ENCODE peak calls at places on chromosomes 13 and 19, in eight cellular contexts. One of them, this sample, is unnamed.

GRCh38 chr13:62243146-62243545 is 827.5 kb upstream of the PCDH20 start:
- DNase-seq in ovary: no peak
- DNase-seq in endodermal cell: no peak
- DNase-seq in nephron progenitor cell: no peak
- DNase-seq in HFF-Myc: no peak
- DNase-seq in neural crest cell: no peak
- DNase-seq in colonic mucosa: no peak
- DNase-seq in tibial artery: no peak
- DNase-seq in this sample: no peak

GRCh38 chr13:104014803-104015645 is 948.8 kb upstream of the SLC10A2 start:
- DNase-seq in endodermal cell: no peak
- DNase-seq in nephron progenitor cell: no peak
- DNase-seq in tibial artery: no peak
- DNase-seq in neural crest cell: no peak
- DNase-seq in ovary: no peak
- DNase-seq in colonic mucosa: no peak
- DNase-seq in HFF-Myc: no peak
- DNase-seq in this sample: no peak

GRCh38 chr13:76129305-76130040 is 493.3 kb downstream of the LMO7 start:
- DNase-seq in tibial artery: no peak
- DNase-seq in nephron progenitor cell: no peak
- DNase-seq in endodermal cell: no peak
- DNase-seq in HFF-Myc: no peak
- DNase-seq in ovary: no peak
- DNase-seq in neural crest cell: no peak
- DNase-seq in colonic mucosa: no peak
- DNase-seq in this sample: no peak

GRCh38 chr13:27504541-27504940 is 54.2 kb upstream of the MTIF3 start:
- DNase-seq in colonic mucosa: no peak
- DNase-seq in nephron progenitor cell: no peak
- DNase-seq in tibial artery: no peak
- DNase-seq in ovary: no peak
- DNase-seq in HFF-Myc: no peak
- DNase-seq in neural crest cell: no peak
- DNase-seq in endodermal cell: no peak
- DNase-seq in this sample: peak; percentile 22

GRCh38 chr19:6997679-6998445 is 23.4 kb downstream of the MBD3L2B start:
- DNase-seq in endodermal cell: no peak
- DNase-seq in ovary: no peak
- DNase-seq in colonic mucosa: no peak
- DNase-seq in HFF-Myc: no peak
- DNase-seq in neural crest cell: no peak
- DNase-seq in nephron progenitor cell: no peak
- DNase-seq in tibial artery: no peak
- DNase-seq in this sample: no peak

GRCh38 chr13:50075619-50076097 is 60.4 kb downstream of the KCNRG start:
- DNase-seq in nephron progenitor cell: no peak
- DNase-seq in colonic mucosa: no peak
- DNase-seq in ovary: no peak
- DNase-seq in tibial artery: no peak
- DNase-seq in neural crest cell: no peak
- DNase-seq in endodermal cell: no peak
- DNase-seq in HFF-Myc: no peak
- DNase-seq in this sample: no peak

GRCh38 chr13:84802073-84802472 is 919.8 kb upstream of the SLITRK1 start:
- DNase-seq in tibial artery: no peak
- DNase-seq in neural crest cell: no peak
- DNase-seq in HFF-Myc: no peak
- DNase-seq in colonic mucosa: no peak
- DNase-seq in endodermal cell: no peak
- DNase-seq in nephron progenitor cell: no peak
- DNase-seq in ovary: no peak
- DNase-seq in this sample: no peak

GRCh38 chr13:50400930-50401553 is 385.8 kb downstream of the KCNRG start:
- DNase-seq in neural crest cell: no peak
- DNase-seq in ovary: no peak
- DNase-seq in endodermal cell: no peak
- DNase-seq in tibial artery: no peak
- DNase-seq in HFF-Myc: peak; percentile 69
- DNase-seq in nephron progenitor cell: no peak
- DNase-seq in colonic mucosa: no peak
- DNase-seq in this sample: no peak

GRCh38 chr13:42547615-42548014 is 26.3 kb upstream of the TNFSF11 start:
- DNase-seq in nephron progenitor cell: no peak
- DNase-seq in ovary: no peak
- DNase-seq in colonic mucosa: no peak
- DNase-seq in tibial artery: no peak
- DNase-seq in neural crest cell: no peak
- DNase-seq in HFF-Myc: no peak
- DNase-seq in endodermal cell: no peak
- DNase-seq in this sample: no peak

GRCh38 chr13:79128158-79128557 is 277.9 kb downstream of the RBM26 start:
- DNase-seq in ovary: no peak
- DNase-seq in nephron progenitor cell: no peak
- DNase-seq in colonic mucosa: no peak
- DNase-seq in neural crest cell: no peak
- DNase-seq in tibial artery: no peak
- DNase-seq in HFF-Myc: no peak
- DNase-seq in endodermal cell: no peak
- DNase-seq in this sample: no peak

GRCh38 chr19:45757696-45758095 is 11.4 kb downstream of the SIX5 start:
- DNase-seq in colonic mucosa: no peak
- DNase-seq in neural crest cell: no peak
- DNase-seq in tibial artery: no peak
- DNase-seq in nephron progenitor cell: no peak
- DNase-seq in ovary: no peak
- DNase-seq in endodermal cell: no peak
- DNase-seq in HFF-Myc: no peak
- DNase-seq in this sample: no peak

GRCh38 chr19:14432817-14433453 is at the start of gene PKN1:
- DNase-seq in endodermal cell: peak; percentile 84
- DNase-seq in ovary: peak; percentile 68
- DNase-seq in nephron progenitor cell: peak; percentile 80
- DNase-seq in colonic mucosa: peak; percentile 52
- DNase-seq in HFF-Myc: no peak
- DNase-seq in neural crest cell: peak; percentile 66
- DNase-seq in tibial artery: no peak
- DNase-seq in this sample: peak; percentile 74

GRCh38 chr13:114112231-114112825 is 20.1 kb downstream of the RASA3 start:
- DNase-seq in endodermal cell: peak; percentile 79
- DNase-seq in tibial artery: peak; percentile 12
- DNase-seq in colonic mucosa: no peak
- DNase-seq in ovary: peak; percentile 8
- DNase-seq in neural crest cell: no peak
- DNase-seq in HFF-Myc: no peak
- DNase-seq in nephron progenitor cell: no peak
- DNase-seq in this sample: no peak

GRCh38 chr13:105979586-105979985 is 555.9 kb downstream of the EFNB2 start:
- DNase-seq in neural crest cell: no peak
- DNase-seq in tibial artery: no peak
- DNase-seq in endodermal cell: no peak
- DNase-seq in HFF-Myc: no peak
- DNase-seq in colonic mucosa: peak; percentile 75
- DNase-seq in ovary: no peak
- DNase-seq in nephron progenitor cell: peak; percentile 8
- DNase-seq in this sample: no peak

GRCh38 chr19:57437931-57438330 is 2.8 kb downstream of the ZNF749 start:
- DNase-seq in endodermal cell: no peak
- DNase-seq in tibial artery: no peak
- DNase-seq in nephron progenitor cell: no peak
- DNase-seq in ovary: no peak
- DNase-seq in colonic mucosa: no peak
- DNase-seq in neural crest cell: no peak
- DNase-seq in HFF-Myc: no peak
- DNase-seq in this sample: no peak

GRCh38 chr13:35961461-35962220 is 169.5 kb downstream of the DCLK1 start:
- DNase-seq in nephron progenitor cell: no peak
- DNase-seq in ovary: no peak
- DNase-seq in colonic mucosa: no peak
- DNase-seq in neural crest cell: no peak
- DNase-seq in HFF-Myc: no peak
- DNase-seq in tibial artery: no peak
- DNase-seq in endodermal cell: no peak
- DNase-seq in this sample: no peak
- TF ChIP-seq CTCF in nephron progenitor cell: no peak
- TF ChIP-seq CTCF in ovary: no peak
- TF ChIP-seq CTCF in colonic mucosa: no peak
- TF ChIP-seq CTCF in neural crest cell: peak; percentile 47
- TF ChIP-seq CTCF in HFF-Myc: no peak
- TF ChIP-seq CTCF in tibial artery: peak; percentile 50
- TF ChIP-seq CTCF in endodermal cell: peak; percentile 29
- TF ChIP-seq CTCF in this sample: peak; percentile 35

GRCh38 chr13:29159871-29160270 is 339.7 kb downstream of the MTUS2 start:
- DNase-seq in tibial artery: no peak
- DNase-seq in HFF-Myc: no peak
- DNase-seq in endodermal cell: no peak
- DNase-seq in nephron progenitor cell: no peak
- DNase-seq in colonic mucosa: no peak
- DNase-seq in ovary: no peak
- DNase-seq in neural crest cell: no peak
- DNase-seq in this sample: no peak

GRCh38 chr13:29162638-29163037 is 342.5 kb downstream of the MTUS2 start:
- DNase-seq in tibial artery: no peak
- DNase-seq in endodermal cell: no peak
- DNase-seq in colonic mucosa: no peak
- DNase-seq in nephron progenitor cell: no peak
- DNase-seq in neural crest cell: no peak
- DNase-seq in HFF-Myc: no peak
- DNase-seq in ovary: no peak
- DNase-seq in this sample: peak; percentile 20

GRCh38 chr13:29161653-29162052 is 341.5 kb downstream of the MTUS2 start:
- DNase-seq in endodermal cell: no peak
- DNase-seq in nephron progenitor cell: no peak
- DNase-seq in ovary: no peak
- DNase-seq in HFF-Myc: no peak
- DNase-seq in neural crest cell: no peak
- DNase-seq in tibial artery: no peak
- DNase-seq in colonic mucosa: no peak
- DNase-seq in this sample: no peak

GRCh38 chr13:29165216-29165615 is 345.1 kb downstream of the MTUS2 start:
- DNase-seq in tibial artery: no peak
- DNase-seq in HFF-Myc: no peak
- DNase-seq in endodermal cell: no peak
- DNase-seq in neural crest cell: no peak
- DNase-seq in ovary: no peak
- DNase-seq in nephron progenitor cell: no peak
- DNase-seq in colonic mucosa: no peak
- DNase-seq in this sample: no peak

DNA sequence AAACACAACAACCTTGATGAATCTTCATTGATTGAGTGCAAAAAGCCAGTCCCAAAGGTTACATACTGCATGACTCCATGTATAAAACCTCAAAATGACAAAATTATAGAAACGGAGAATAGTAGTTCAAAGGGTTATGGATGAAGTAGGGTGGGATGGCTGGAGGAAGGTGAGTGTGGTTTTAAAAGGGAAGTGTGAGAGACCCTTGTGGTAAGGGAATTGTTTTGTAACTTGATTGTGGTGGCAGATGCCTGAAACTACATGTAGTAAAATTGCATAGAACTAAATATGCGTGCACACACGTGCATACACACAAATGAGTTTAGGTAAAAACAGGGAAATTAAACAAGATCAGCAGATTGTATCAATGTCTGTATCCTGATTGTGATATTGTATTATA is 340.7 kb downstream of the MTUS2 start:
- DNase-seq in HFF-Myc: no peak
- DNase-seq in endodermal cell: no peak
- DNase-seq in tibial artery: no peak
- DNase-seq in neural crest cell: no peak
- DNase-seq in colonic mucosa: no peak
- DNase-seq in ovary: no peak
- DNase-seq in nephron progenitor cell: no peak
- DNase-seq in this sample: no peak
- TF ChIP-seq CTCF in HFF-Myc: no peak
- TF ChIP-seq CTCF in endodermal cell: no peak
- TF ChIP-seq CTCF in tibial artery: no peak
- TF ChIP-seq CTCF in neural crest cell: no peak
- TF ChIP-seq CTCF in colonic mucosa: no peak
- TF ChIP-seq CTCF in ovary: no peak
- TF ChIP-seq CTCF in nephron progenitor cell: no peak
- TF ChIP-seq CTCF in this sample: no peak

GRCh38 chr19:40584007-40584406 is 7.3 kb downstream of the SHKBP1 start:
- DNase-seq in colonic mucosa: no peak
- DNase-seq in neural crest cell: no peak
- DNase-seq in tibial artery: no peak
- DNase-seq in HFF-Myc: no peak
- DNase-seq in ovary: no peak
- DNase-seq in endodermal cell: no peak
- DNase-seq in nephron progenitor cell: no peak
- DNase-seq in this sample: no peak
- TF ChIP-seq CTCF in colonic mucosa: no peak
- TF ChIP-seq CTCF in neural crest cell: peak; percentile 48
- TF ChIP-seq CTCF in tibial artery: no peak
- TF ChIP-seq CTCF in HFF-Myc: peak; percentile 36
- TF ChIP-seq CTCF in ovary: no peak
- TF ChIP-seq CTCF in endodermal cell: peak; percentile 69
- TF ChIP-seq CTCF in nephron progenitor cell: peak; percentile 20
- TF ChIP-seq CTCF in this sample: peak; percentile 40

DNA sequence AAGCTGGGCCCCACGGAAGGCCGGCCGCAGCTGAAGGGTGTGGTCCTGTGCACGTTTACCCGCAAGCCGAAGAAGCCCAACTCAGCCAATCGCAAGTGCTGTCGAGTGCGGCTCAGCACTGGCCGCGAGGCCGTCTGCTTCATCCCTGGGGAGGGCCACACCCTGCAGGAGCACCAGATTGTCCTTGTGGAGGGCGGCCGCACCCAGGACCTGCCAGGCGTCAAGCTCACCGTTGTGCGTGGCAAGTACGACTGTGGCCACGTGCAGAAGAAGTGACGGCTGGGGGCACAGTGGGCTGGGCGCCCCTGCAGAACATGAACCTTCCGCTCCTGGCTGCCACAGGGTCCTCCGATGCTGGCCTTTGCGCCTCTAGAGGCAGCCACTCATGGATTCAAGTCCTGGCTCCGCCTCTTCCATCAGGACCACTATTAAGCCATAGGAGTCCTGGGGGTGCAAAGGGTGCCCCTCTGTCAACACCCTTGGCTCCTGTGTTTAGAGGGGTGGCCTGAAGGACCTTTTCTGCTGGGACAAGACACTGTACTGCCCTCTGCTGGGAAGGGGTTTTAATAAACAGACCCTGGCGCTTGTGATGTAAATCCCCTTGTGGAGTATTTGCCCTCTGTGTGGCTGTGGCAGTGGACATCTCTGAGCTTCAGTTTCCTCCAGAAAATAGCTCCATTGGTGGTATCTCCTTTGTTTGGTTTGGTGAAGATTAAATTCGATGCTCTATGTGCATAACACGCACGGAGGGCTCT is 1.9 kb downstream of the MRPS12 start:
- DNase-seq in tibial artery: no peak
- DNase-seq in nephron progenitor cell: no peak
- DNase-seq in endodermal cell: peak; percentile 70
- DNase-seq in colonic mucosa: no peak
- DNase-seq in HFF-Myc: no peak
- DNase-seq in neural crest cell: peak; percentile 45
- DNase-seq in ovary: no peak
- DNase-seq in this sample: peak; percentile 56
- TF ChIP-seq CTCF in tibial artery: no peak
- TF ChIP-seq CTCF in nephron progenitor cell: peak; percentile 22
- TF ChIP-seq CTCF in endodermal cell: peak; percentile 58
- TF ChIP-seq CTCF in colonic mucosa: no peak
- TF ChIP-seq CTCF in HFF-Myc: peak; percentile 45
- TF ChIP-seq CTCF in neural crest cell: peak; percentile 50
- TF ChIP-seq CTCF in ovary: no peak
- TF ChIP-seq CTCF in this sample: peak; percentile 62